ENCODE peak calls at places on chromosome 14, in five cellular contexts. Y, E, M, D and X are unnamed samples. For H3K4me1, the result is how much of the 10 kb centered on the place peaks cover.

GRCh38 chr14:36028218-36028617 is 148.3 kb downstream of the PTCSC3 start:
- DNase-seq in Y (no peak), E (no peak), M (no peak), D (no peak), X (no peak)

GRCh38 chr14:86852530-86852929 is 1140.5 kb downstream of the GALC start:
- DNase-seq in Y (no peak), E (peak), M (no peak), D (no peak), X (no peak)

GRCh38 chr14:106203438-106203837 is 677.1 kb downstream of the TMEM121 start:
- DNase-seq in Y (no peak), E (no peak), M (no peak), D (peak), X (no peak)

GRCh38 chr14:69877492-69877891 is 1.7 kb upstream of the SMOC1 start:
- DNase-seq in Y (no peak), E (peak), M (peak), D (peak), X (no peak)

GRCh38 chr14:65310568-65310967 is 102.0 kb upstream of the FUT8 start:
- DNase-seq in Y (no peak), E (no peak), M (no peak), D (no peak), X (no peak)

GRCh38 chr14:77307099-77307496 is 13.6 kb downstream of the POMT2 start:
- DNase-seq in Y (no peak), E (no peak), M (peak), D (no peak), X (no peak)

GRCh38 chr14:59564356-59564755 is 12.3 kb downstream of the CCDC175 start:
- DNase-seq in Y (no peak), E (no peak), M (no peak), D (no peak), X (no peak)

GRCh38 chr14:89990218-89990617 is 34.5 kb downstream of the TDP1 start:
- DNase-seq in Y (no peak), E (no peak), M (no peak), D (no peak), X (no peak)

GRCh38 chr14:23301288-23301968 is 1.2 kb downstream of the PPP1R3E start:
- DNase-seq in Y (peak), E (peak), M (peak), D (peak), X (peak)

GRCh38 chr14:98819132-98819866 is 452.7 kb downstream of the BCL11B start:
- DNase-seq in Y (peak), E (no peak), M (no peak), D (no peak), X (peak)

GRCh38 chr14:96734076-96734622 is 63.0 kb upstream of the VRK1 start:
- DNase-seq in Y (no peak), E (no peak), M (no peak), D (no peak), X (no peak)

GRCh38 chr14:83085725-83086124 is 1552.1 kb upstream of the SEL1L start:
- DNase-seq in Y (no peak), E (no peak), M (no peak), D (no peak), X (no peak)

GRCh38 chr14:83873626-83874025 is 1656.3 kb upstream of the FLRT2 start:
- DNase-seq in Y (no peak), E (no peak), M (no peak), D (no peak), X (no peak)

GRCh38 chr14:99188721-99189120 is 83.3 kb downstream of the BCL11B start:
- DNase-seq in Y (peak), E (no peak), M (no peak), D (peak), X (no peak)

GRCh38 chr14:77076118-77076631 is 21.9 kb upstream of the CIPC start:
- DNase-seq in Y (no peak), E (no peak), M (no peak), D (no peak), X (peak)

GRCh38 chr14:61184117-61184516 is 97.0 kb downstream of the TMEM30B start:
- DNase-seq in Y (no peak), E (peak), M (peak), D (no peak), X (no peak)

GRCh38 chr14:86055512-86055911 is 525.6 kb downstream of the FLRT2 start:
- DNase-seq in Y (no peak), E (peak), M (no peak), D (no peak), X (no peak)

GRCh38 chr14:76376001-76376404 is at the start of gene ESRRB:
- DNase-seq in Y (peak), E (peak), M (peak), D (no peak), X (no peak)

GRCh38 chr14:65286443-65286842 is 126.1 kb upstream of the FUT8 start:
- DNase-seq in Y (no peak), E (no peak), M (peak), D (no peak), X (no peak)

GRCh38 chr14:102345232-102345631 is 17.5 kb downstream of the CINP start:
- DNase-seq in Y (no peak), E (no peak), M (no peak), D (no peak), X (no peak)

GRCh38 chr14:69845787-69846186 is 33.4 kb upstream of the SMOC1 start:
- DNase-seq in Y (no peak), E (no peak), M (peak), D (no peak), X (no peak)

GRCh38 chr14:29085546-29085945 is 319.0 kb downstream of the FOXG1 start:
- DNase-seq in Y (peak), E (no peak), M (peak), D (peak), X (no peak)

GRCh38 chr14:33408291-33408690 is 469.6 kb downstream of the NPAS3 start:
- DNase-seq in Y (no peak), E (no peak), M (no peak), D (no peak), X (no peak)

GRCh38 chr14:69543341-69544249 is 31.1 kb downstream of the CCDC177 start:
- DNase-seq in Y (peak), E (peak), M (peak), D (no peak), X (peak)

GRCh38 chr14:33103966-33104365 is 165.3 kb downstream of the NPAS3 start:
- DNase-seq in Y (no peak), E (no peak), M (no peak), D (no peak), X (no peak)

GRCh38 chr14:23047042-23047634 is 5.1 kb downstream of the PSMB11 start:
- DNase-seq in Y (no peak), E (no peak), M (no peak), D (no peak), X (no peak)

GRCh38 chr14:64788706-64789105 is 84.5 kb downstream of the PLEKHG3 start:
- DNase-seq in Y (no peak), E (peak), M (peak), D (no peak), X (no peak)

GRCh38 chr14:62409909-62410308 is 635.3 kb downstream of the KCNH5 start:
- DNase-seq in Y (no peak), E (peak), M (peak), D (no peak), X (no peak)

GRCh38 chr14:20630340-20631022 is 11.0 kb downstream of the OR6S1 start:
- DNase-seq in Y (peak), E (peak), M (peak), D (peak), X (no peak)

GRCh38 chr14:37139710-37140109 is 32.7 kb downstream of the SLC25A21 start:
- DNase-seq in Y (no peak), E (peak), M (no peak), D (no peak), X (no peak)

GRCh38 chr14:105161314-105161713 is 7.3 kb downstream of the JAG2 start:
- DNase-seq in Y (no peak), E (no peak), M (no peak), D (no peak), X (no peak)

GRCh38 chr14:94483071-94483451 is 7.1 kb upstream of the SERPINA9 start:
- DNase-seq in Y (no peak), E (no peak), M (no peak), D (no peak), X (no peak)

GRCh38 chr14:94484476-94484875 is 8.5 kb upstream of the SERPINA9 start:
- DNase-seq in Y (no peak), E (no peak), M (no peak), D (no peak), X (no peak)

GRCh38 chr14:94481468-94482131 is 5.6 kb upstream of the SERPINA9 start:
- DNase-seq in Y (no peak), E (peak), M (peak), D (no peak), X (no peak)

GRCh38 chr14:94485944-94486841 is 10.2 kb upstream of the SERPINA9 start:
- DNase-seq in Y (peak), E (peak), M (peak), D (peak), X (no peak)

GRCh38 chr14:94483729-94484275 is 7.8 kb upstream of the SERPINA9 start:
- DNase-seq in Y (no peak), E (peak), M (peak), D (no peak), X (no peak)
- H3K4me1 ChIP-seq in Y (under half), E (under half), M (under half), D (under half), X (under half)

GRCh38 chr14:100222219-100223093 is 16.5 kb upstream of the YY1 start:
- DNase-seq in Y (no peak), E (no peak), M (no peak), D (no peak), X (no peak)
- H3K9ac ChIP-seq in Y (no peak), E (no peak), M (peak), D (peak), X (no peak)

GRCh38 chr14:54815016-54815415 is 87.6 kb downstream of the GCH1 start:
- DNase-seq in Y (no peak), E (peak), M (peak), D (no peak), X (peak)

GRCh38 chr14:54815531-54815930 is 87.1 kb downstream of the GCH1 start:
- DNase-seq in Y (no peak), E (no peak), M (no peak), D (no peak), X (no peak)

GRCh38 chr14:54818201-54819133 is 84.2 kb downstream of the GCH1 start:
- DNase-seq in Y (peak), E (peak), M (peak), D (peak), X (no peak)

GRCh38 chr14:54816450-54816849 is 86.2 kb downstream of the GCH1 start:
- DNase-seq in Y (no peak), E (no peak), M (no peak), D (no peak), X (no peak)

DNA sequence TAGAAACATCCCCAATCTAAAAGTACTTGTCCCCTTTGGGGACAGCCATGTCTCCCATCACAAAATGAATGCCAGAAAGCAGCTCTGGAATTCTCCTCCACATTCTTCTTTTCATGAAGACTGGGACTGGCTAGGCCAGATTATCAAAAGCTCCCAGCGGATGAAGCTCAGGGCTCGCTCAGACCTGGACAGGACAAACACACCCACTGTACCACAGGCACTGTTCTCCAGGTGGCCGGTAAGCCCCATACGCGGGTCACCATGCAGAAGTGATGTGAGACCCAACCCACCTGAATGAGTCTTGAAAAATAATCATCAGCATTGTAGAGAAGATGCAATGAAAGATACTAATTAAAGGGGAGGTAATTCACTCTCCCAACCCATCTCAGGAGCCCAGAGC is 85.1 kb downstream of the GCH1 start:
- DNase-seq in Y (no peak), E (no peak), M (no peak), D (no peak), X (no peak)
- H3K4me1 ChIP-seq in Y (under half), E (under half), M (under half), D (under half), X (under half)

GRCh38 chr14:52031781-52032180 is 37.1 kb downstream of the NID2 start:
- DNase-seq in Y (no peak), E (peak), M (peak), D (no peak), X (no peak)

GRCh38 chr14:52029881-52030280 is 39.0 kb downstream of the NID2 start:
- DNase-seq in Y (no peak), E (no peak), M (peak), D (no peak), X (no peak)

GRCh38 chr14:52032196-52032865 is 36.5 kb downstream of the NID2 start:
- DNase-seq in Y (no peak), E (peak), M (peak), D (no peak), X (no peak)

DNA sequence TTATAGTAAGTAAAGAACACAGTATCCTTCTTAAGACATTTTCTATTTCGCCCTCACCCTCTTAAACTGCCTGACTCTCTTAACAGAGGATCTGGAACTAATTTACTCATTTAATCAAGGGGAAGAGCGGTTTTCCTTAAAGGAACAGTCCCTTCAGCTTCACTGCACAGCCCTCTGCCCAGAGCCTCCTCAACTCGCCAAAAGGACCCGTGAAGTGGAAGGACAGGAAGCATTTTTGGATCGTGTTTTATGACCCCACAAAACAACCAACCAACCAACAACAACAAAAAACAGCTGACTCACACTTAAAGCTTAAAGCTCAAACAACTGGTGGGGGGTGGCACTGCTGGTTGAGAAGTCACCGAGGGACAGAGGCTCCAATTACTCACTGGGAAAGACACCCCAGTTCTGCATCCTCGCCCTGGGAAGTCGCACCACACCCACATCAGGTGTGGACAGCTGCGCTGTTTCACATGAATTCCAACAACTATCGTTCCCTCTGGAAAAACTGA is 35.7 kb downstream of the NID2 start:
- DNase-seq in Y (no peak), E (peak), M (peak), D (no peak), X (no peak)
- H3K9ac ChIP-seq in Y (no peak), E (no peak), M (peak), D (no peak), X (no peak)